ENCODE peak calls at places on chromosomes 6 and 20, in seven cellular contexts. V, P, L, S, X, H and N are unnamed samples.

GRCh38 chr6:155311076-155311475 is 3.2 kb downstream of the TFB1M start:
- DNase-seq in P (peak; percentile 60), X (no peak), L (no peak), V (no peak), H (no peak), S (no peak), N (no peak)

GRCh38 chr6:31354788-31355539 is 2.0 kb downstream of the HLA-B start:
- DNase-seq in L (no peak), H (no peak), S (no peak), X (no peak), V (no peak), P (no peak), N (peak; percentile 31)

GRCh38 chr20:7924692-7925091 is 15.6 kb downstream of the HAO1 start:
- DNase-seq in P (no peak), X (no peak), H (no peak), V (no peak), L (no peak), S (no peak), N (no peak)

GRCh38 chr6:113809818-113810217 is 47.3 kb upstream of the MARCKS start:
- DNase-seq in P (no peak), S (no peak), X (no peak), L (no peak), H (no peak), V (no peak), N (no peak)

GRCh38 chr20:40144581-40144980 is 544.5 kb downstream of the MAFB start:
- DNase-seq in H (no peak), V (no peak), P (no peak), L (no peak), X (no peak), S (no peak), N (no peak)

GRCh38 chr6:125357515-125358256 is 55.9 kb upstream of the HDDC2 start:
- DNase-seq in P (no peak), L (peak; percentile 19), V (peak; percentile 16), H (no peak), X (no peak), S (no peak), N (peak; percentile 37)

GRCh38 chr6:34982424-34982852 is 93.4 kb downstream of the ANKS1A start:
- DNase-seq in H (no peak), S (no peak), L (no peak), X (no peak), P (no peak), V (no peak), N (no peak)

GRCh38 chr6:32255212-32256153 is 31.6 kb upstream of the NOTCH4 start:
- DNase-seq in S (peak; percentile 82), H (peak; percentile 63), P (peak; percentile 62), L (peak; percentile 60), X (no peak), V (peak; percentile 27), N (peak; percentile 41)

GRCh38 chr6:146312606-146313005 is 231.0 kb upstream of the RAB32 start:
- DNase-seq in L (no peak), S (no peak), V (no peak), P (no peak), X (no peak), H (no peak), N (no peak)

GRCh38 chr6:99882151-99882702 is 111.8 kb downstream of the MCHR2 start:
- DNase-seq in S (no peak), L (no peak), H (no peak), P (no peak), V (no peak), X (no peak), N (no peak)

GRCh38 chr6:5992551-5993225 is 14.0 kb downstream of the NRN1 start:
- DNase-seq in V (no peak), H (no peak), X (no peak), S (no peak), L (no peak), P (no peak), N (no peak)

GRCh38 chr6:90490030-90490429 is 96.8 kb downstream of the MAP3K7 start:
- DNase-seq in H (no peak), X (no peak), V (no peak), L (no peak), P (no peak), S (no peak), N (no peak)

GRCh38 chr6:136180729-136181128 is 69.4 kb downstream of the MTFR2 start:
- DNase-seq in H (no peak), L (no peak), S (no peak), X (no peak), P (no peak), V (no peak), N (no peak)

GRCh38 chr6:160240691-160241084 is 17.9 kb downstream of the SLC22A2 start:
- DNase-seq in V (no peak), L (no peak), P (no peak), S (no peak), H (no peak), X (no peak), N (no peak)

GRCh38 chr6:68447112-68447511 is 188.0 kb upstream of the ADGRB3 start:
- DNase-seq in P (no peak), H (no peak), S (no peak), L (no peak), V (no peak), X (no peak), N (no peak)

GRCh38 chr20:24095753-24096152 is 107.2 kb upstream of the GGTLC1 start:
- DNase-seq in X (no peak), H (no peak), V (no peak), L (no peak), P (no peak), S (no peak), N (no peak)

GRCh38 chr6:33682341-33682740 is 29.2 kb downstream of the UQCC2 start:
- DNase-seq in L (no peak), X (no peak), V (no peak), S (no peak), H (no peak), P (no peak), N (no peak)

GRCh38 chr6:33683051-33683571 is 28.4 kb downstream of the UQCC2 start:
- DNase-seq in P (no peak), H (no peak), S (no peak), L (no peak), X (no peak), V (no peak), N (peak; percentile 70)

GRCh38 chr6:33684428-33684896 is 27.0 kb downstream of the UQCC2 start:
- DNase-seq in X (no peak), V (no peak), L (no peak), S (no peak), H (no peak), P (no peak), N (no peak)

GRCh38 chr6:33684983-33685382 is 26.5 kb downstream of the UQCC2 start:
- DNase-seq in V (no peak), S (no peak), L (no peak), P (no peak), X (no peak), H (no peak), N (no peak)

DNA sequence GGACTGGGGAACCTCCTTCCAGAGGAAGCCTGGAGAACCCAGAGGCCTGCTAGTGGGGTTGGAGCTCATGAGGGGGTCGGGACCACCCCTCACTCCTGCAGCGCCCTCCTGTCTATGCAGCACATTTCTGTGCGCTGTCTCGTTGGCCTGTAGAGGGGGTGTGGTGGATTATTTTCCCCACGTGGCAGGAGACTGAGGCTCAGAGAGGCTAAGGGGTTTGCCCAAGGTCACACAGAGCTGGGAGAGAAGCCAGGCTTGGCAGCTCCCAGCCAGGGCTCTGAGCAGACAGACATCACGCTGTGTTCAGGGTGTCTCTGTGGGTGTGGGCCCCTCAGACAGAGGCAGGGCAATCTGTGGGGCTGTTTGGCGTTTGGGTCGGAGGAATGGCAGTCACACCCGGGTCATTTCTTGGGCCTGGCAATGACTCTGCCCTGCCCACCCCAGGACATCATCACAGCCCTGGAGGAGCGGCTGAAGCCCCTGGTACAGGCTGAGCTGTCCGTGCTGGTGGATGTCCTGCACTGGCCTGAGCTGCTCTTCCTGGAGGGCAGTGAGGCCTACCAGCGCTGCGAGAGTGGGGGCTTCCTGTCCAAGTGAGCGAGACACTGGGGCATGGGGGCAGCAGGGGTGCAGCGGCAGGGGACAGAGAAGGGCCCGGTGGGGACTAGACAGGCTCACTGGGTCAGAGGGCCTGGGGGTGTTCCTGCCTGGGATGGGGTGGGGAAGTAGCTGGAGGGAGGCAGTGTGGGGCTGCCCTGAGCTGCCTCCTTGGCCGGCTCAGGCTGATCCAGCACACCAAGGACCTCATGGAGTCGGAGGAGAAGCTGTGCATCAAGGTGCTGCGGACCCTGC is 27.7 kb downstream of the UQCC2 start:
- DNase-seq in P (no peak), L (no peak), X (no peak), S (no peak), V (no peak), H (no peak), N (no peak)
- H3K36me3 ChIP-seq in P (peaks cover 100% of the 10 kb centered on the region), L (peaks cover 74% of the 10 kb centered on the region), X (peaks cover 52% of the 10 kb centered on the region), S (peaks cover 42% of the 10 kb centered on the region), V (no peaks in the 10 kb centered on the region), H (peaks cover 11% of the 10 kb centered on the region), N (peaks cover 75% of the 10 kb centered on the region)

DNA sequence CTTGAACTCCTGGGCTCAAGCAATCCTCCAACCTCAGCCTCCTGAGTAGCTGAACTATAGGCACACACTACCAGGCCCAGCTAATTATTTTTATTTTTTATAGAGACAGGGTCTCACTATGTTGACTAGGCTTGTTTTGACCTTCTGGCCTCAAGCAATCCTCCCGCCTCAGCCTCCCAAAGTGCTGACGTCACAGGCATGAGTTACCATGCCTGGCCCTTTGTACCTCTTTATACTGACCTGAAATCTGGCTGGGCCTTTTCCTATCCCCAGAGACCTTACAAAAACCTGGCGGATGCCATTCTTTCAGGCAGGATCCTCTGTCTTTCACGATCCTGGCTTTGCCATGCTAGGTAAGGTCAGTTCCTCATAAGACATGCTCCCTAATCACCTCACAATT is 11.5 kb downstream of the WFDC3 start:
- DNase-seq in S (no peak), X (no peak), V (no peak), L (no peak), H (no peak), P (no peak), N (no peak)
- H3K27ac ChIP-seq in S (peak overlapping the region; percentile 78), X (no peak overlapping the region), V (no peak overlapping the region), L (peak overlapping the region; percentile 72), H (peak overlapping the region; percentile 81), P (peak overlapping the region; percentile 95), N (no peak overlapping the region)

GRCh38 chr20:50308513-50309279 is 118.1 kb downstream of the CEBPB start:
- DNase-seq in L (peak; percentile 91), V (no peak), P (peak; percentile 80), S (peak; percentile 97), H (peak; percentile 68), X (no peak), N (no peak)
- H3K4me3 ChIP-seq in L (peak overlapping the region; percentile 48), V (no peak overlapping the region), P (no peak overlapping the region), S (no peak overlapping the region), H (no peak overlapping the region), X (no peak overlapping the region), N (no peak overlapping the region)

DNA sequence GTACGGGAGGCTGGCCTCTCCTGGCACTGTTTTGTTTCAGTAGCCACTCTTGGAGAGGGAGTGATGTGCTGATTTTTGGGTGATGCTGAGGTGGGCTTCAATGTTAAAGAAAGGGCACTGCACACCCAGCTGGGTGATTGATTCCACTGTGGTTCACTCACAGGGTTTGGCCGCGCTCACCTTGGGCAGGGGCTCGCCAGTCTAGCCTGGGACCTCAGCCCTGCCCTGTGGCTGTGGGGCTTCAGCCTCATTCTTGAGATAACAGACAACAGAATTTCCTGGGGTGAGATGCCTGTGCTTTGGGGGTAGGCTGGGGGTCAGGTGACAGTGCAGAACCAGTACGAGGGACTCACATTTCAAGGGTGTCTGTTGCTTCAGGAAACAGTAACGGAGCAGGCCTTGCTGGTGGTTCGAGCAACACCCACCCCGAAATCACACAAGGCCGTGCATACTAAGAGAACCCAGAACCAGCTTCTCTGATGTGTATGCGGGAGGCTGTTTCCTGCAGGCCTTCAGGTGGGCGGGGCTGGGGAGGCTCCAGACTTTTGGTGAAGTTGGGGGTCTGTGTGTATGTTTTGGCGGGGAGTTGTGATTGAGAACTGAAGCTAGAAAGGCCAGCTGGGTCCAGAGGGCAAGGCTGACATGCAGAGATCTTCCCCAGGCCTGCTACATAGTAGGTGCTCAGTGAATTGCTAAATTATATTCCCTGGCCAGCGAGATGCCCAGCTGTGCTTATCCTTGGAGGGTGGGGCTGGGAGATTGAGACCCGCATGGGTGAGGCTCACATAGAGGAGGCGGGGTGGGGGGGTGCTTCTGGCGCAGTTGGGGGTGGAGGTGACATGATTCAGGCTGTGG is 154.2 kb upstream of the RNF24 start:
- DNase-seq in P (no peak), X (no peak), L (no peak), V (no peak), S (no peak), H (no peak), N (no peak)
- H3K36me3 ChIP-seq in P (no peaks in the 10 kb centered on the region), X (peaks cover 2% of the 10 kb centered on the region), L (no peaks in the 10 kb centered on the region), V (no peaks in the 10 kb centered on the region), S (no peaks in the 10 kb centered on the region), H (no peaks in the 10 kb centered on the region), N (no peaks in the 10 kb centered on the region)